ENCODE peak calls at places on chromosomes 3 and 15, in eight cellular contexts. X, D, U, T, K, A, R and Z are unnamed samples.

GRCh38 chr3:194275721-194276120 is 75.4 kb downstream of the CPN2 start:
- DNase-seq in X (no peak), D (no peak), U (no peak), T (no peak), K (no peak), A (peak), R (no peak), Z (no peak)

GRCh38 chr15:86854186-86854585 is 774.5 kb downstream of the AGBL1 start:
- DNase-seq in X (no peak), D (no peak), U (no peak), T (no peak), K (no peak), A (no peak), R (no peak), Z (no peak)

GRCh38 chr3:170721563-170721962 is 135.7 kb upstream of the SLC7A14 start:
- DNase-seq in X (no peak), D (no peak), U (no peak), T (no peak), K (no peak), A (no peak), R (no peak), Z (no peak)

GRCh38 chr15:41487802-41488201 is 5.9 kb upstream of the ITPKA start:
- DNase-seq in X (no peak), D (no peak), U (no peak), T (no peak), K (no peak), A (no peak), R (no peak), Z (no peak)

GRCh38 chr3:55775366-55775765 is 288.3 kb upstream of the WNT5A start:
- DNase-seq in X (no peak), D (no peak), U (no peak), T (no peak), K (no peak), A (no peak), R (no peak), Z (no peak)

GRCh38 chr3:100972293-100972692 is 20.9 kb downstream of the ABI3BP start:
- DNase-seq in X (no peak), D (no peak), U (no peak), T (no peak), K (no peak), A (no peak), R (no peak), Z (no peak)

GRCh38 chr3:45729614-45730013 is 40.4 kb downstream of the SACM1L start:
- DNase-seq in X (no peak), D (no peak), U (no peak), T (no peak), K (no peak), A (no peak), R (no peak), Z (no peak)

GRCh38 chr15:64070965-64071851 is 22.4 kb downstream of the CIAO2A start:
- DNase-seq in X (no peak), D (no peak), U (peak), T (peak), K (no peak), A (no peak), R (peak), Z (peak)

GRCh38 chr3:52798978-52799476 is 4.4 kb downstream of the ITIH3 start:
- DNase-seq in X (no peak), D (no peak), U (peak), T (no peak), K (peak), A (peak), R (peak), Z (peak)

GRCh38 chr3:150376001-150376848 is 31.9 kb upstream of the TSC22D2 start:
- DNase-seq in X (no peak), D (no peak), U (no peak), T (peak), K (no peak), A (no peak), R (peak), Z (peak)

GRCh38 chr15:51936119-51936478 is 35.5 kb downstream of the LEO1 start:
- DNase-seq in X (no peak), D (no peak), U (no peak), T (no peak), K (no peak), A (peak), R (no peak), Z (no peak)

GRCh38 chr3:120145498-120146285 is 51.4 kb upstream of the GSK3B start:
- DNase-seq in X (no peak), D (peak), U (no peak), T (no peak), K (no peak), A (no peak), R (no peak), Z (no peak)

GRCh38 chr3:48552111-48552911 is 4.3 kb downstream of the PFKFB4 start:
- DNase-seq in X (no peak), D (no peak), U (no peak), T (no peak), K (no peak), A (peak), R (peak), Z (no peak)

GRCh38 chr15:48647963-48648362 is 2.5 kb upstream of the FBN1 start:
- DNase-seq in X (no peak), D (no peak), U (no peak), T (no peak), K (no peak), A (peak), R (no peak), Z (peak)